ENCODE peak calls at places on chromosomes 3 and 15, in ten cellular contexts. H is adrenal gland; D is ELF-1; Y is H9; E is NCI-H774; U is stromal cell of bone marrow; G is HCT116; S is CD14-positive monocyte; X is CD4-positive, alpha-beta T cell; Q is stimulated activated CD8-positive, alpha-beta memory T cell treated with anti-CD3 and anti-CD28 coated beads, Interleukin-4, amount 100 ng/mL, for 48 hours. B is an unnamed sample.

GRCh38 chr3:72354486-72354885 is 493.8 kb downstream of the SHQ1 start:
- DNase-seq in H (no peak), D (no peak), Y (no peak), E (no peak), U (no peak), G (no peak), S (no peak), X (no peak), Q (no peak), B (no peak)

GRCh38 chr15:62112616-62113593 is 46.1 kb downstream of the C2CD4A start:
- DNase-seq in H (peak; percentile 79), D (peak; percentile 35), Y (no peak), E (no peak), U (peak; percentile 86), G (no peak), S (no peak), X (no peak), Q (no peak), B (peak; percentile 64)

GRCh38 chr3:125194849-125195601 is 17.5 kb downstream of the SLC12A8 start:
- DNase-seq in H (no peak), D (no peak), Y (no peak), E (no peak), U (no peak), G (no peak), S (no peak), X (no peak), Q (no peak), B (no peak)

GRCh38 chr3:39501059-39501458 is 33.6 kb downstream of the MOBP start:
- DNase-seq in H (no peak), D (no peak), Y (no peak), E (no peak), U (no peak), G (no peak), S (no peak), X (no peak), Q (no peak), B (no peak)

GRCh38 chr15:38853608-38854007 is 289.0 kb upstream of the RASGRP1 start:
- DNase-seq in H (no peak), D (peak; percentile 65), Y (peak; percentile 84), E (no peak), U (no peak), G (peak; percentile 24), S (no peak), X (peak; percentile 10), Q (peak; percentile 28), B (no peak)

GRCh38 chr3:157379741-157380140 is 56.9 kb upstream of the PTX3 start:
- DNase-seq in H (no peak), D (no peak), Y (no peak), E (no peak), U (no peak), G (no peak), S (no peak), X (no peak), Q (no peak), B (no peak)

GRCh38 chr3:150747909-150748568 is 14.9 kb downstream of the SIAH2 start:
- DNase-seq in H (peak; percentile 8), D (no peak), Y (no peak), E (peak; percentile 81), U (no peak), G (no peak), S (no peak), X (no peak), Q (no peak), B (no peak)

GRCh38 chr15:70066004-70066403 is 31.7 kb downstream of the TLE3 start:
- DNase-seq in H (no peak), D (no peak), Y (no peak), E (no peak), U (no peak), G (no peak), S (no peak), X (no peak), Q (no peak), B (no peak)

GRCh38 chr3:126518779-126519177 is 1.2 kb upstream of the UROC1 start:
- DNase-seq in H (no peak), D (peak; percentile 71), Y (no peak), E (no peak), U (no peak), G (no peak), S (no peak), X (no peak), Q (no peak), B (no peak)

GRCh38 chr15:63686352-63686751 is 89.2 kb downstream of the FBXL22 start:
- DNase-seq in H (no peak), D (no peak), Y (no peak), E (no peak), U (no peak), G (no peak), S (no peak), X (no peak), Q (no peak), B (no peak)

GRCh38 chr3:177482048-177482741 is 284.9 kb upstream of the TBL1XR1 start:
- DNase-seq in H (no peak), D (no peak), Y (no peak), E (no peak), U (no peak), G (no peak), S (no peak), X (no peak), Q (no peak), B (no peak)

GRCh38 chr3:39291903-39292329 is 12.1 kb upstream of the CX3CR1 start:
- DNase-seq in H (peak; percentile 52), D (peak; percentile 91), Y (peak; percentile 89), E (no peak), U (peak; percentile 18), G (peak; percentile 44), S (peak; percentile 72), X (peak; percentile 64), Q (peak; percentile 91), B (peak; percentile 75)

GRCh38 chr3:121165397-121165837 is 257.4 kb downstream of the STXBP5L start:
- DNase-seq in H (no peak), D (no peak), Y (peak; percentile 66), E (no peak), U (no peak), G (peak; percentile 48), S (no peak), X (no peak), Q (no peak), B (no peak)

GRCh38 chr3:14481646-14482036 is 58.5 kb downstream of the GRIP2 start:
- DNase-seq in H (no peak), D (no peak), Y (no peak), E (no peak), U (no peak), G (no peak), S (no peak), X (no peak), Q (no peak), B (no peak)

GRCh38 chr3:127196002-127196401 is 3.1 kb downstream of the PRR23E start:
- DNase-seq in H (no peak), D (no peak), Y (no peak), E (no peak), U (no peak), G (no peak), S (no peak), X (no peak), Q (no peak), B (no peak)

GRCh38 chr3:72628065-72628464 is 220.2 kb downstream of the SHQ1 start:
- DNase-seq in H (no peak), D (peak; percentile 92), Y (no peak), E (no peak), U (no peak), G (no peak), S (no peak), X (no peak), Q (no peak), B (peak; percentile 83)

GRCh38 chr15:77862651-77863104 is 214.8 kb downstream of the TBC1D2B start:
- DNase-seq in H (no peak), D (no peak), Y (peak; percentile 25), E (no peak), U (no peak), G (no peak), S (no peak), X (no peak), Q (no peak), B (no peak)

GRCh38 chr3:183494341-183494740 is 61.2 kb downstream of the KLHL6 start:
- DNase-seq in H (no peak), D (no peak), Y (peak; percentile 26), E (no peak), U (no peak), G (no peak), S (no peak), X (no peak), Q (peak; percentile 16), B (no peak)